ENCODE peak calls at places on chromosomes 12 and 14, in eight cellular contexts. B is HCT116, X is SK-N-SH, A is neural progenitor cell, D is OCI-LY7, V is GM23338, Q is PC-3, O is hepatocyte. N is an unnamed sample.
A peak's percentile ranks its signal among the peaks of the same experiment; 100 is the strongest.

GRCh38 chr12:120826335-120826734 is 77.8 kb downstream of the SPPL3 start:
- DNase-seq in V (no peak), O (no peak), D (no peak), A (no peak), Q (no peak), X (no peak), B (no peak), N (no peak)

GRCh38 chr12:116455540-116456306 is 103.5 kb upstream of the MAP1LC3B2 start:
- DNase-seq in X (peak; percentile 38), B (peak; percentile 85), A (peak; percentile 54), O (peak; percentile 92), D (no peak), Q (peak; percentile 83), V (peak; percentile 42), N (no peak)

GRCh38 chr12:6347367-6348338 is 5.8 kb upstream of the TNFRSF1A start:
- DNase-seq in X (no peak), V (no peak), Q (no peak), O (no peak), B (no peak), D (no peak), A (no peak), N (no peak)

GRCh38 chr12:52082668-52082987 is 3.1 kb downstream of the SMIM41 start:
- DNase-seq in A (no peak), D (no peak), X (no peak), V (no peak), O (no peak), B (no peak), Q (no peak), N (no peak)

GRCh38 chr12:88960213-88960878 is 380.1 kb upstream of the KITLG start:
- DNase-seq in X (no peak), D (no peak), B (peak; percentile 91), Q (peak; percentile 48), A (no peak), V (no peak), O (no peak), N (peak; percentile 43)

GRCh38 chr12:31476437-31476836 is 114.5 kb downstream of the DENND5B start:
- DNase-seq in A (no peak), Q (no peak), O (no peak), V (no peak), D (no peak), X (no peak), B (no peak), N (no peak)

GRCh38 chr12:58540480-58541299 is 379.6 kb downstream of the LRIG3 start:
- DNase-seq in Q (peak; percentile 92), O (peak; percentile 89), V (peak; percentile 92), X (peak; percentile 36), A (peak; percentile 92), B (peak; percentile 59), D (peak; percentile 45), N (peak; percentile 78)

GRCh38 chr14:39395555-39396254 is 36.5 kb downstream of the FBXO33 start:
- DNase-seq in X (no peak), V (no peak), O (no peak), B (no peak), D (no peak), Q (peak; percentile 29), A (no peak), N (no peak)

GRCh38 chr14:103581954-103582703 is 19.4 kb downstream of the COA8 start:
- DNase-seq in A (no peak), O (no peak), X (no peak), B (no peak), Q (no peak), V (peak; percentile 47), D (no peak), N (no peak)

GRCh38 chr12:49043856-49044258 is 16.7 kb downstream of the KMT2D start:
- DNase-seq in O (peak; percentile 65), A (peak; percentile 78), X (peak; percentile 80), B (no peak), D (peak; percentile 70), V (peak; percentile 82), Q (peak; percentile 37), N (peak; percentile 58)

GRCh38 chr12:22286569-22286968 is 47.9 kb downstream of the ST8SIA1 start:
- DNase-seq in O (no peak), D (no peak), Q (no peak), B (no peak), X (no peak), A (no peak), V (no peak), N (no peak)

GRCh38 chr12:12191008-12191407 is 75.8 kb downstream of the LRP6 start:
- DNase-seq in A (no peak), X (no peak), D (no peak), O (no peak), V (no peak), B (no peak), Q (no peak), N (no peak)

GRCh38 chr14:96638041-96638855 is 136.1 kb downstream of the PAPOLA start:
- DNase-seq in A (no peak), Q (no peak), D (no peak), O (no peak), B (no peak), X (peak; percentile 1), V (no peak), N (no peak)

GRCh38 chr12:124755801-124756148 is 107.9 kb downstream of the SCARB1 start:
- DNase-seq in Q (no peak), D (no peak), B (no peak), X (no peak), O (no peak), A (no peak), V (no peak), N (no peak)

GRCh38 chr12:124753993-124754392 is 109.7 kb downstream of the SCARB1 start:
- DNase-seq in D (no peak), A (no peak), B (no peak), O (no peak), V (no peak), Q (no peak), X (no peak), N (no peak)

GRCh38 chr12:124754491-124754890 is 109.2 kb downstream of the SCARB1 start:
- DNase-seq in A (no peak), X (no peak), B (no peak), Q (no peak), D (no peak), V (no peak), O (no peak), N (no peak)

GRCh38 chr12:124756151-124756550 is 107.5 kb downstream of the SCARB1 start:
- DNase-seq in O (no peak), D (no peak), B (no peak), A (no peak), Q (no peak), X (no peak), V (no peak), N (no peak)

DNA sequence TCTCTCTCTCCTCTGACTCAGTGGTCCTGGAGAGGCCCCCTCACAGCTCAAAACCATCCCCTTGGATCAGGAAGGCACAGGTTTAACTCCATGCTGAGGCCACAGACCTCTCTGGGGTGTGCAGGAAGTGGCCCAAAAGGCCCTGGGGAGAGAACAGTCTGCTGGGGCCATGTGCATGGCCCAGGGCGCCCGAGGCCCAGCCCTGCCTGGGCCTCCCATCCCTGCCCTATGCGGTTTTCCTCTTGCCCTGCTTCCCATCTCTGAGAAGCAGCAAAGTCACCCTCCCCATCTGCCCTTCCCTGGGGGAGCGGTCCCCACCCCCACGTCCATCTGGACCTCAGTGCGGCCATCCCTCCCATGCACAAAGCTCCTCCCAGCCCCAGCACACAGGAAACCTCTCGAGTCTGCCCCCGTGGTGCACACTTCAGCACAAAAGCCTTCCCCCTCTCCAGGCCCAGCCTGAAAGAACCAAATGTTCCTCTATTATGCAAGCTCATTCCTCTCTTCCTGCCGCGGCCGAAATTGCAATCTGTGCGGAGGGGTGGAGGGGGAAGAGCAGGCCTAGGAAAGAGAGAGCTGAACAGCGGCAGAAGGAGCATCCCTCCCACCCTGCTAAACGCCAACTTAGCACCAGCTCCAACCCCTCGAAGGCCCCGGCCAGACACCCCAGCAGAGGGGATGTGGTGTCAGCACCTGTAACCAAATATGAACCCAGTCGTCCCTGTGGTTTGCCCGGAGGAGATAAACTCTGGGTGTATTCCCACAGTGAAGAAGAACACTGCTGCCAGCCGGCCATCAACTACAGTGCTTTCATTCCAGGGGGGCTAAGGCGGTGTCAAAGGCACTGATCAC is 108.5 kb downstream of the SCARB1 start:
- DNase-seq in O (peak; percentile 70), X (peak; percentile 75), D (no peak), B (no peak), Q (no peak), A (peak; percentile 71), V (peak; percentile 74), N (peak; percentile 68)
- TF ChIP-seq CTCF in O (no peak), X (no peak), D (no peak), B (no peak), Q (no peak), A (no peak), V (no peak), N (no peak)

GRCh38 chr14:53509227-53509822 is 356.2 kb upstream of the DDHD1 start:
- DNase-seq in D (no peak), A (peak; percentile 9), V (no peak), X (no peak), B (no peak), O (peak; percentile 75), Q (peak; percentile 7), N (no peak)
- H3K27ac ChIP-seq in D (no peak overlapping the region), A (no peak overlapping the region), V (peak overlapping the region; percentile 63), X (no peak overlapping the region), B (no peak overlapping the region), O (peak overlapping the region; percentile 85), Q (no peak overlapping the region), N (no peak overlapping the region)

DNA sequence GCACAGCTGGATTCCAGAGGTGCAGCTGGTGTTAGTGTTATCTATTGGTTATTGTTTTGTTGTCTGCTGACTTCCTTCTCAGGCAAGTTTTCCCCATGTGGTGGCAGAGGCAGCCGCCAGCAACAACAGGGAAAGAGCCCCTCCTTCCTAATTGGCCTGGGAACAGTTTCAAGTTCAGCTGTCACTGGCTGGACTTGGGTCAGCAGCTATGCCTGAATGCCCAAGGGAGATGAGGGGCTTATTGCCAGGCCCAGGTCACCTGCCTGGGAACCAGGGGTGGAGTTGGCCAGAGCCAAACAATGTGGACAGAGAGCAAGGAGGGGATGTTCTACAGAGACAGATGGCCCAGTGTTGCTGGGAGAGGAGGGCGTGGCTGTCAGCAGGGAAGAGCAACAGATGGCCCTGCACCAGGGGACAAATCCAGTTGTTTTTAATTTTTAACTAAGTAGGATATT is 38.3 kb downstream of the TPCN1 start:
- DNase-seq in B (no peak), Q (no peak), V (peak; percentile 21), D (no peak), A (no peak), O (peak; percentile 30), X (peak; percentile 87), N (no peak)
- TF ChIP-seq EZH2phosphoT487 in B (no peak), Q (no peak), V (no peak), D (no peak), A (no peak), O (no peak), X (no peak), N (no peak)

DNA sequence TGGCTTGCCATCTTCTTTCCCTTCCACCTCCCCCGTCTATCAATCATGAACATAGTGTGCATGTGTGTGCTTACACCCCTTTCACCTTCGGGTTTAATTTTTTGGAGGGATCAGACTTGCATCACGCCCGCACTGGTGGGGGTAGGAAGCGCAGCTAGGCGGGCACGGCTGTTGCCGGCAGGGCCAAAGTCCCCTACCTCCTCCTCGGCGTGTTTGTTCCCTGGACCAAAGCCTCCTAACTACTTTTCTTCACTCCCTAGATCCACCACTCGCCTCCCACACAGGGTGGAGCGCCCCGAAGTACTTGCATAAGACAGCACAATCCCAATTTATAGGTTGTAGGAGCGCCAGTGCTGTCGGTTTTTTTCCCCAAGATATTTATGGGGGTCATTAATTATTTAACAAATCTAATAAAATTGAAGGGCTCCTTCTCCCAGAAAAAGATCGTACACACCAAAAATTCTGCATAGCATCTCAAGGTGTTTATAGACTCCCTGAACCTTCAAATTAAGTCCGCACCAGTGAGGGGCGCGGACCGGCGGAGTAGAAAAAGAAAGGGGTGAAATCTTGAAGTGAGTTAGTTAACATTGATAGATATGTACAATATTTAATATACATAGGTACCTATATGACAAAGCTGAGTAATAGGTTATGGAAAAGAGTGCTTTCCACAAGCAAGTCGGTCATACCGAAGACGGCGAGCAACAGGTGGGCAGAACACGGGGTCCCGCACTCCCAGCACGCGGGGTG is 714 bp downstream of the PKP2 start:
- DNase-seq in X (no peak), V (peak; percentile 60), A (peak; percentile 49), B (no peak), Q (peak; percentile 20), O (peak; percentile 69), D (no peak), N (peak; percentile 74)
- TF ChIP-seq CTCF in X (no peak), V (peak; percentile 33), A (peak; percentile 40), B (peak; percentile 54), Q (peak; percentile 34), O (peak; percentile 27), D (no peak), N (peak; percentile 47)

N was measured in MM.1S.